ENCODE peak calls at places on chromosomes 5 and 9, in nine cellular contexts. V is astrocyte of the hippocampus; X is naive thymus-derived CD4-positive, alpha-beta T cell; M is stromal cell of bone marrow; T is naive thymus-derived CD8-positive, alpha-beta T cell; E is AG04450; S is T47D; P is head of caudate nucleus; K is NCI-H526 treated with DMSO at 0.1 percent for 48 hours. W is an unnamed sample.

GRCh38 chr5:60843693-60844428 is at the start of gene ELOVL7:
- DNase-seq in V (peak; percentile 84), X (peak; percentile 11), M (no peak), T (peak; percentile 14), E (no peak), S (peak; percentile 93), P (peak; percentile 83), K (peak; percentile 30), W (no peak)

GRCh38 chr9:83432104-83432627 is 106.0 kb downstream of the FRMD3 start:
- DNase-seq in V (peak; percentile 99), X (no peak), M (no peak), T (no peak), E (no peak), S (peak; percentile 44), P (peak; percentile 48), K (no peak), W (no peak)

GRCh38 chr5:10990626-10991025 is 229.6 kb upstream of the DAP start:
- DNase-seq in V (no peak), X (no peak), M (no peak), T (no peak), E (no peak), S (no peak), P (no peak), K (no peak), W (no peak)

GRCh38 chr9:92097997-92098482 is 17.2 kb downstream of the SPTLC1 start:
- DNase-seq in V (peak; percentile 78), X (peak; percentile 22), M (peak; percentile 29), T (no peak), E (no peak), S (no peak), P (peak; percentile 59), K (no peak), W (peak; percentile 62)

GRCh38 chr9:136218271-136218670 is 13.3 kb upstream of the LHX3 start:
- DNase-seq in V (no peak), X (no peak), M (no peak), T (no peak), E (no peak), S (no peak), P (no peak), K (no peak), W (no peak)

GRCh38 chr9:77417570-77417969 is 230.6 kb downstream of the GNA14 start:
- DNase-seq in V (peak; percentile 35), X (no peak), M (peak; percentile 59), T (no peak), E (peak; percentile 43), S (no peak), P (no peak), K (no peak), W (no peak)

GRCh38 chr5:143316337-143316736 is 87.1 kb downstream of the NR3C1 start:
- DNase-seq in V (no peak), X (no peak), M (no peak), T (no peak), E (no peak), S (no peak), P (no peak), K (no peak), W (no peak)

GRCh38 chr5:139276426-139276825 is 17.1 kb upstream of the MATR3 start:
- DNase-seq in V (no peak), X (no peak), M (no peak), T (no peak), E (no peak), S (no peak), P (no peak), K (no peak), W (no peak)

GRCh38 chr9:77673912-77674791 is 26.0 kb upstream of the GNA14 start:
- DNase-seq in V (no peak), X (no peak), M (no peak), T (no peak), E (peak; percentile 15), S (no peak), P (no peak), K (no peak), W (no peak)

GRCh38 chr5:132079619-132080018 is 6.0 kb downstream of the CSF2 start:
- DNase-seq in V (no peak), X (no peak), M (no peak), T (no peak), E (no peak), S (no peak), P (no peak), K (no peak), W (no peak)

GRCh38 chr9:96883922-96884321 is 29.6 kb upstream of the ZNF782 start:
- DNase-seq in V (no peak), X (no peak), M (no peak), T (no peak), E (no peak), S (no peak), P (no peak), K (no peak), W (no peak)